ENCODE peak calls at places on chromosomes 4 and X, in eight cellular contexts. L is AG10803, U is astrocyte of the spinal cord, Z is MM.1S, P is lower lobe of right lung, F is cardiac muscle cell, Y is kidney epithelial cell, B is tibial artery. M is an unnamed sample.

GRCh38 chr4:186807809-186808634 is 84.4 kb upstream of the FAT1 start:
- DNase-seq in L (peak; percentile 86), U (peak; percentile 47), Z (no peak), P (no peak), F (no peak), Y (no peak), B (no peak), M (no peak)

GRCh38 chr4:122548452-122548851 is 72.4 kb downstream of the IL21 start:
- DNase-seq in L (no peak), U (peak; percentile 9), Z (no peak), P (no peak), F (peak; percentile 44), Y (no peak), B (no peak), M (no peak)

GRCh38 chr4:93828830-93829530 is 427 bp downstream of the ATOH1 start:
- DNase-seq in L (no peak), U (no peak), Z (peak; percentile 42), P (peak; percentile 44), F (peak; percentile 52), Y (no peak), B (no peak), M (no peak)

GRCh38 chrX:11137543-11138139 is 26.5 kb downstream of the HCCS start:
- DNase-seq in L (peak; percentile 63), U (peak; percentile 56), Z (peak; percentile 28), P (no peak), F (peak; percentile 32), Y (no peak), B (no peak), M (no peak)

GRCh38 chrX:85115252-85115651 is 111.6 kb downstream of the APOOL start:
- DNase-seq in L (no peak), U (no peak), Z (no peak), P (no peak), F (no peak), Y (no peak), B (no peak), M (no peak)

GRCh38 chr4:189787216-189788031 is 153.2 kb upstream of the FRG1 start:
- DNase-seq in L (peak; percentile 26), U (no peak), Z (no peak), P (no peak), F (no peak), Y (no peak), B (no peak), M (no peak)

GRCh38 chr4:113467581-113467980 is 294.0 kb downstream of the CAMK2D start:
- DNase-seq in L (peak; percentile 84), U (peak; percentile 62), Z (no peak), P (no peak), F (no peak), Y (no peak), B (peak; percentile 41), M (no peak)

GRCh38 chr4:39846135-39846534 is 131.6 kb downstream of the PDS5A start:
- DNase-seq in L (peak; percentile 34), U (peak; percentile 20), Z (no peak), P (no peak), F (no peak), Y (no peak), B (no peak), M (no peak)

GRCh38 chr4:122777846-122778501 is 45.5 kb downstream of the BBS12 start:
- DNase-seq in L (peak; percentile 98), U (peak; percentile 66), Z (no peak), P (no peak), F (no peak), Y (no peak), B (no peak), M (no peak)

GRCh38 chrX:72694170-72694569 is 19.9 kb downstream of the PHKA1 start:
- DNase-seq in L (no peak), U (no peak), Z (no peak), P (no peak), F (no peak), Y (no peak), B (no peak), M (no peak)

GRCh38 chr4:132218406-132218805 is 930.7 kb upstream of the PCDH10 start:
- DNase-seq in L (no peak), U (peak; percentile 6), Z (no peak), P (no peak), F (no peak), Y (peak; percentile 9), B (no peak), M (no peak)

DNA sequence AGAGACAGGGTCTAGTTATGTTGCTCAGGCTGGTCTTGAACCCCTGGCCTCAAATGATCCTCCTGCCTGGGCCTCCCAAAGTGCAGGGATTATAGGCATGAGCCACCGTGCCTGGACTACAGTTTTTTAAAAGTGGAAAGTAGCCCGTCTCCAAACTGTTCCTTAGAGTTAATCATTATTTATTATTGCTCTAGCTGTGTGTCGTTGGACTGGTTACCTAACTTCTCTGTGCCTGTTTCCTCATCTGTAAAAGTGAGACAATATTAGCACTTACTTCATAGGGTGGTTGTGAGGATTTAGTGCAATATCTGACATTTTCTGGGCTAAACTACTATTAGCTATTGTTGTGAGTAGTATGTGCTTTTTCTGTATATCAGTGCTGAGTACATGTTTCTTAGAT is 152.3 kb upstream of the SCML1 start:
- DNase-seq in L (no peak), U (no peak), Z (no peak), P (no peak), F (no peak), Y (no peak), B (no peak), M (no peak)
- H3K4me3 ChIP-seq in L (no peak overlapping the region), U (no peak overlapping the region), Z (no peak overlapping the region), P (no peak overlapping the region), F (no peak overlapping the region), Y (no peak overlapping the region), B (no peak overlapping the region), M (no peak overlapping the region)

GRCh38 chr4:5757536-5757935 is 46.5 kb downstream of the EVC start:
- DNase-seq in L (peak; percentile 19), U (no peak), Z (no peak), P (no peak), F (no peak), Y (no peak), B (no peak), M (no peak)

GRCh38 chr4:5756271-5756670 is 45.3 kb downstream of the EVC start:
- DNase-seq in L (no peak), U (no peak), Z (no peak), P (no peak), F (no peak), Y (no peak), B (no peak), M (no peak)

GRCh38 chr4:5757954-5758353 is 47.0 kb downstream of the EVC start:
- DNase-seq in L (no peak), U (no peak), Z (no peak), P (no peak), F (no peak), Y (no peak), B (no peak), M (no peak)

GRCh38 chr4:5755679-5756078 is 44.7 kb downstream of the EVC start:
- DNase-seq in L (no peak), U (no peak), Z (no peak), P (no peak), F (no peak), Y (no peak), B (no peak), M (no peak)

DNA sequence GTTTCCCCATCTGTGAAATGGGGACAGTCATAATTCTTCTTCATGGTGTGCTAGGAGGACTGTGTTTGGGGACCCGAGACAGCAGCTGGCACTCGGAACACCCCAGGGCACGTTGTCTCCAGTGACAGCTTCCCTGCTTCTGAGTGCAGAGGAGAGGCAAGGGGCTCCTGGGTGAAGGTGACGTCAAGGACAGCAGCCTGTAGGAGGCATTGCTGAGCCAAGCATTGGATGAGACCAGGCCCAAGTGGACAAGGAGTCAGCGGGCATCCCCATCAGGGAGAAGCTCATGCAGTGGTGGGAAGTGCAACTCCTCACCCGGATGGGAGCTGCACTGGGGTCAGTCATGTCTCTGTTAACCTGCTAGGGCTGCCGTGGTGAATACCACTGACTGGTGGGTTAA is 46.1 kb downstream of the EVC start:
- DNase-seq in L (no peak), U (no peak), Z (no peak), P (no peak), F (no peak), Y (no peak), B (no peak), M (no peak)
- TF ChIP-seq CTCF in L (no peak), U (no peak), Z (no peak), P (no peak), F (no peak), Y (no peak), B (no peak), M (no peak)

GRCh38 chrX:78105944-78106650 is 2.0 kb downstream of the PGK1 start:
- DNase-seq in L (no peak), U (no peak), Z (peak; percentile 34), P (no peak), F (no peak), Y (no peak), B (no peak), M (no peak)

GRCh38 chrX:78104447-78105176 is 564 bp downstream of the PGK1 start:
- DNase-seq in L (peak; percentile 64), U (peak; percentile 41), Z (peak; percentile 53), P (peak; percentile 78), F (peak; percentile 17), Y (no peak), B (peak; percentile 57), M (peak; percentile 32)

GRCh38 chrX:78106651-78106986 is 2.6 kb downstream of the PGK1 start:
- DNase-seq in L (no peak), U (no peak), Z (no peak), P (no peak), F (no peak), Y (no peak), B (no peak), M (no peak)

GRCh38 chrX:78111140-78111931 is 7.3 kb downstream of the PGK1 start:
- DNase-seq in L (no peak), U (no peak), Z (no peak), P (no peak), F (no peak), Y (no peak), B (no peak), M (no peak)

GRCh38 chrX:78109458-78109857 is 5.4 kb downstream of the PGK1 start:
- DNase-seq in L (no peak), U (no peak), Z (no peak), P (no peak), F (no peak), Y (no peak), B (no peak), M (no peak)
- H3K4me3 ChIP-seq in L (no peak overlapping the region), U (no peak overlapping the region), Z (no peak overlapping the region), P (no peak overlapping the region), F (no peak overlapping the region), Y (no peak overlapping the region), B (no peak overlapping the region), M (no peak overlapping the region)

GRCh38 chr4:78065514-78066192 is 8.5 kb downstream of the FRAS1 start:
- DNase-seq in L (no peak), U (no peak), Z (no peak), P (no peak), F (no peak), Y (no peak), B (no peak), M (no peak)
- TF ChIP-seq CTCF in L (no peak), U (no peak), Z (no peak), P (no peak), F (no peak), Y (no peak), B (no peak), M (no peak)

DNA sequence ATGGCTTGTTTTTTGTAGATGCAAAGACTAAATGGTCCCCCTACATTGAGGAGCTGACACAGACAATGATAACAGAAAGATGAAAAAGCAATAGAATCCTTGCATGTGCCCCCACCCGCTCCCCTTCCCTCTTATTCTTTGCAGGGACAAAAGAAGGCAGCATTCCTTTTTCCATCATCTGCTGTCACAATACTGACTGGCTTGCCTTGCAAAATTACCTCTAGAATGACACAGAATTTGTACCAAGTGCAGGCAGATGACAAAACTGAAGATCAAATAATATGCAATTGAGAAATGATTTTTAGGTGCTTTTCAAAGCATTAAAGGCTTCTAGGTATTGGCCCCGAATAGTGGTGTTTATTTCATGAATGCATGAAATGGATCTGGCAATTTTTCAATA is 153.2 kb upstream of the AGA start:
- DNase-seq in L (no peak), U (no peak), Z (no peak), P (no peak), F (no peak), Y (no peak), B (no peak), M (no peak)
- H3K4me3 ChIP-seq in L (no peak overlapping the region), U (no peak overlapping the region), Z (no peak overlapping the region), P (no peak overlapping the region), F (no peak overlapping the region), Y (no peak overlapping the region), B (no peak overlapping the region), M (no peak overlapping the region)

M was measured in GM06990.